ENCODE peak calls at places on chromosomes 2 and 18, in eight cellular contexts. W is esophagus squamous epithelium, P is fibroblast of the aortic adventitia, J is neural crest cell, N is NCI-H2029 treated with DMSO at 0.1 percent for 48 hours, H is fibroblast of the conjunctiva, B is DMS79 treated with DMSO at 0.1 percent for 48 hours, A is small intestine. T is an unnamed sample.

GRCh38 chr2:161979490-161979889 is 94.5 kb downstream of the DPP4 start:
- DNase-seq in W (no peak), P (no peak), J (no peak), N (no peak), H (no peak), B (no peak), A (no peak), T (no peak)

GRCh38 chr18:26657618-26658581 is 109.5 kb upstream of the KCTD1 start:
- DNase-seq in W (no peak), P (no peak), J (no peak), N (no peak), H (no peak), B (no peak), A (no peak), T (no peak)

GRCh38 chr2:72757177-72757775 is 68.6 kb downstream of the EXOC6B start:
- DNase-seq in W (no peak), P (peak; percentile 98), J (no peak), N (no peak), H (no peak), B (no peak), A (peak; percentile 69), T (no peak)

GRCh38 chr18:63909870-63910269 is 2.1 kb downstream of the SERPINB10 start:
- DNase-seq in W (no peak), P (no peak), J (no peak), N (no peak), H (no peak), B (no peak), A (no peak), T (no peak)

GRCh38 chr18:63994783-63995399 is 25.0 kb downstream of the SERPINB8 start:
- DNase-seq in W (no peak), P (peak; percentile 77), J (peak; percentile 55), N (no peak), H (peak; percentile 43), B (no peak), A (peak; percentile 44), T (peak; percentile 30)

GRCh38 chr2:158686166-158686792 is 108.8 kb upstream of the DAPL1 start:
- DNase-seq in W (no peak), P (peak; percentile 12), J (peak; percentile 5), N (no peak), H (no peak), B (no peak), A (no peak), T (no peak)

GRCh38 chr2:120496759-120497158 is 150.8 kb downstream of the INHBB start:
- DNase-seq in W (no peak), P (no peak), J (no peak), N (no peak), H (no peak), B (no peak), A (no peak), T (no peak)

GRCh38 chr2:221478106-221478863 is 93.8 kb downstream of the EPHA4 start:
- DNase-seq in W (no peak), P (no peak), J (no peak), N (no peak), H (no peak), B (no peak), A (no peak), T (no peak)

GRCh38 chr2:98485453-98485755 is 40.7 kb downstream of the INPP4A start:
- DNase-seq in W (no peak), P (no peak), J (no peak), N (no peak), H (no peak), B (no peak), A (no peak), T (no peak)

GRCh38 chr2:144659731-144660275 is 139.9 kb upstream of the ZEB2 start:
- DNase-seq in W (no peak), P (peak; percentile 77), J (no peak), N (no peak), H (peak; percentile 75), B (no peak), A (peak; percentile 33), T (peak; percentile 56)

GRCh38 chr2:178306351-178307073 is 112.2 kb downstream of the OSBPL6 start:
- DNase-seq in W (no peak), P (peak; percentile 54), J (peak; percentile 18), N (no peak), H (no peak), B (peak; percentile 68), A (peak; percentile 63), T (no peak)

GRCh38 chr2:45816273-45816672 is 164.8 kb downstream of the PRKCE start:
- DNase-seq in W (no peak), P (peak; percentile 80), J (no peak), N (no peak), H (peak; percentile 51), B (no peak), A (no peak), T (no peak)

GRCh38 chr2:231418820-231419640 is 23.5 kb downstream of the B3GNT7 start:
- DNase-seq in W (no peak), P (no peak), J (no peak), N (no peak), H (no peak), B (no peak), A (peak; percentile 38), T (no peak)